ENCODE peak calls at places on chromosomes 2 and 18, in eight cellular contexts. S is stimulated activated CD4-positive, alpha-beta T cell treated with anti-CD3 and anti-CD28 coated beads, Interleukin-1b, Interleukin-23, amount 100 ng/mL, for 24 hours; O is A172; C is Kasumi-1; F is aorta; L is RKO; P is AG09319; Y is endothelial cell. D is an unnamed sample.

GRCh38 chr2:182565941-182566567 is 139.2 kb upstream of the PDE1A start:
- DNase-seq in S (no peak), O (no peak), C (no peak), F (no peak), L (no peak), P (no peak), Y (no peak), D (no peak)

GRCh38 chr2:79585701-79586428 is 73.0 kb downstream of the CTNNA2 start:
- DNase-seq in S (no peak), O (peak), C (peak), F (no peak), L (peak), P (no peak), Y (no peak), D (peak)

GRCh38 chr2:11446733-11447248 is 19.2 kb downstream of the E2F6 start:
- DNase-seq in S (no peak), O (peak), C (peak), F (peak), L (no peak), P (peak), Y (peak), D (no peak)

GRCh38 chr2:111250448-111251030 is 129.8 kb downstream of the BCL2L11 start:
- DNase-seq in S (no peak), O (no peak), C (no peak), F (no peak), L (no peak), P (no peak), Y (no peak), D (no peak)

GRCh38 chr18:12657849-12658829 is at the start of gene SPIRE1:
- DNase-seq in S (no peak), O (peak), C (no peak), F (peak), L (peak), P (no peak), Y (peak), D (peak)

GRCh38 chr2:161484061-161484460 is 68.0 kb downstream of the TBR1 start:
- DNase-seq in S (no peak), O (no peak), C (no peak), F (no peak), L (no peak), P (no peak), Y (no peak), D (no peak)

GRCh38 chr18:49630246-49630699 is 68.4 kb downstream of the LIPG start:
- DNase-seq in S (no peak), O (no peak), C (no peak), F (no peak), L (no peak), P (no peak), Y (no peak), D (no peak)

GRCh38 chr2:85551698-85552678 is 9.3 kb downstream of the GGCX start:
- DNase-seq in S (peak), O (peak), C (peak), F (peak), L (peak), P (no peak), Y (peak), D (peak)